ENCODE peak calls at places on chromosomes 4 and X, in six cellular contexts. G is mammary epithelial cell, H is A673, B is H1, Y is A549, R is RWPE2. J is an unnamed sample.

GRCh38 chrX:43973249-43973672 is at the start of gene NDP:
- DNase-seq in H (peak), G (no peak), Y (no peak), B (no peak), R (no peak), J (peak)

GRCh38 chrX:104833401-104833800 is 267.4 kb downstream of the IL1RAPL2 start:
- DNase-seq in R (no peak), B (no peak), H (no peak), G (no peak), Y (no peak), J (no peak)

GRCh38 chr4:126794363-126794762 is 838.4 kb upstream of the INTU start:
- DNase-seq in G (peak), B (no peak), R (no peak), Y (no peak), H (no peak), J (no peak)

GRCh38 chr4:150001815-150002214 is 76.4 kb upstream of the DCLK2 start:
- DNase-seq in Y (no peak), B (no peak), R (no peak), G (peak), H (no peak), J (no peak)

GRCh38 chr4:6689506-6689960 is 4.1 kb upstream of the S100P start:
- DNase-seq in R (no peak), G (no peak), Y (no peak), B (peak), H (no peak), J (no peak)

GRCh38 chr4:185395255-185395955 is at the start of gene LRP2BP:
- DNase-seq in H (no peak), B (no peak), Y (no peak), R (no peak), G (peak), J (no peak)

GRCh38 chr4:5370286-5370685 is 319.0 kb downstream of the STK32B start:
- DNase-seq in H (no peak), R (no peak), Y (peak), G (peak), B (no peak), J (no peak)

GRCh38 chr4:41504167-41504566 is 33.8 kb upstream of the LIMCH1 start:
- DNase-seq in G (no peak), B (no peak), R (no peak), H (no peak), Y (no peak), J (no peak)

GRCh38 chrX:118839334-118839958 is 15.8 kb downstream of the ZCCHC12 start:
- DNase-seq in G (peak), B (peak), R (no peak), H (peak), Y (peak), J (peak)

GRCh38 chrX:15570145-15570544 is 30.6 kb downstream of the ACE2 start:
- DNase-seq in B (no peak), H (no peak), Y (no peak), G (no peak), R (no peak), J (no peak)
- TF ChIP-seq CTCF in B (no peak), H (no peak), Y (no peak), G (no peak), R (no peak), J (no peak)

GRCh38 chrX:25034889-25035288 is 19.1 kb upstream of the ARX start:
- DNase-seq in H (no peak), B (no peak), Y (no peak), G (no peak), R (no peak), J (no peak)
- TF ChIP-seq CTCF in H (peak), B (peak), Y (no peak), G (no peak), R (no peak), J (no peak)

DNA sequence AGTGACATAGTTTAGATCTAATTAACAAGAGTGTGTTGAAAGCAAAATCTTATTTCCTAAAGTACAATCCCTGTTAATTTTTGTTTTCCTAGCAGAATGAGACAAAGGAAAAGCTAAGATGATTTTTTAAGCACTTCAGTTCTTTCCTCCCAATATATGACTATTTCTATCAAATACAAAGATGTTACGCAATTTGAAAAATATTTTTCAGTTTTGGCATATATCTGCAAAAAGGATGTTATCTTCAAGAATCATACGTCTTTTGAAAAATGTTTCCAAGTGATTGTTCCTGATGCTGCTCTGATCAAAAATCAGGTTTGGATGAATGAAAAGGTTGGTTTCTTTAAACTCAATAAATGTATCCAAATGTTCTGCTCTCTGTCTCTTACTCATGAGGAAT is 486.7 kb upstream of the CPEB2 start:
- DNase-seq in R (no peak), Y (no peak), B (no peak), G (no peak), H (no peak), J (no peak)
- TF ChIP-seq CTCF in R (no peak), Y (no peak), B (no peak), G (no peak), H (no peak), J (no peak)

DNA sequence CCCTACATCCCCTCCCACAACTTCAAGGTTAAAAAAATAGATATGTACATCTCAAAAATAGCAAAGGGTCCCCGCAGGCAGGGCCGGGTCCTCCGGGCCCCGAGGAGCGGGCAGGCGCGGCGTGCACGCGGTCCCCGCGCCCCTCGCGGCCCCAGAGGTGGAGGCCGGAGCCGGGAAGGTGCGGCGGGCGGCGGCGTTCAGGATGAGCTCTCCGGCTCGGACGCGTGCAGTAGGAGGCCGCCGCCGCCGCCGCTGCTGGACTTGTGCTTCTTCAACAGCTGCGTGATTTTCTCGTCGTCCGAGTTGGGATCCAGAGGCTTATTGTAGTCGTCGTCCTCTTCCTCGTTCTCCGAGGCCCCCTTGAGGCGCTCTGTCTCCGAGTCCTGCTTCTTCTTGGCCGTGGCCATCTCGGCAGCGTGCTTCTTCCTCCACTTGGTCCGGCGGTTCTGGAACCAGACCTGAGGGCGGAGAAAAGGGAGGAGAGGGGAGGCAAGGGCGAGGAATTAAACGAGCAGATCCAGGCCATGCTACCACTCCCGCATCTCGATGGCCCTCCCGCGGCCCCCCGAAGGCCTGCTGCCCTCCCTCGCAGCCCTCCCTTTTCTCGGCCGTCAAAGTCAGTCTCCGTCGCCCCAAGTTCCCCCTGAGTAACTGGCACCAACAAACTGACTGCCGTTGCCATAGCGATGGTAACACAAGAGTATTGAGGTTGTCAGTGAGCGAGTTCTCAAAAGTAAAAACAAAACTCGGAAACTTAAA is 5.8 kb downstream of the NKX6-1 start:
- DNase-seq in Y (no peak), B (peak), R (no peak), G (no peak), H (no peak), J (peak)
- TF ChIP-seq CTCF in Y (no peak), B (no peak), R (no peak), G (no peak), H (no peak), J (peak)

DNA sequence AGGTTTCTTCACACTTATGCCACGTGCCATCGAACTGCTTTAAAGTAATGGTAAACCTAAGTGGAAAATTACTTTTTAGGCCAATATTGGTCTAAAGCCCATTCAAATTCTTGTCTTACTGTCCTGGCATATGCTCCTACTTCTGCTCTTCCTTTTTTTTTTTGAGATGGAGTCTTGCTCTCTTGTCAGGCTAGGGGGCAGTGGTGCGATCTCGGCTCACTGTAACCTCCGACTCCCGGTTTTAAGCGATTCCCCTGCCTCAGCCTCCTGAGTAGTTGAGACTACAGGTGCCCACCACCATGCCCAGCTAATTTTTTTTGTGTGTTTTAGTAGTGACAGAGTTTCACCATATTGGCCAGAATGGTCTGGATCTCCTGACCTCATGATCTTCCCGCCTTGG is 129.0 kb upstream of the TECRL start:
- DNase-seq in Y (no peak), B (peak), H (peak), G (no peak), R (no peak), J (peak)
- TF ChIP-seq CTCF in Y (no peak), B (peak), H (peak), G (no peak), R (no peak), J (peak)

GRCh38 chr4:2168469-2169319 is 73.2 kb downstream of the HAUS3 start:
- DNase-seq in R (no peak), B (no peak), Y (no peak), H (no peak), G (peak), J (no peak)
- TF ChIP-seq CTCF in R (peak), B (no peak), Y (no peak), H (no peak), G (peak), J (no peak)

GRCh38 chrX:15055146-15055930 is 182.1 kb downstream of the MOSPD2 start:
- DNase-seq in Y (no peak), R (no peak), G (peak), H (no peak), B (no peak), J (no peak)

GRCh38 chrX:15056044-15056443 is 182.8 kb downstream of the MOSPD2 start:
- DNase-seq in H (no peak), R (no peak), Y (no peak), G (peak), B (no peak), J (no peak)

GRCh38 chrX:15050395-15050794 is 177.2 kb downstream of the MOSPD2 start:
- DNase-seq in R (no peak), G (no peak), Y (no peak), H (no peak), B (no peak), J (no peak)
- TF ChIP-seq CTCF in R (no peak), G (peak), Y (no peak), H (peak), B (no peak), J (no peak)

GRCh38 chr4:159444668-159445067 is 341.8 kb downstream of the RAPGEF2 start:
- DNase-seq in G (peak), H (peak), R (no peak), B (no peak), Y (no peak), J (no peak)
- TF ChIP-seq CTCF in G (peak), H (peak), R (peak), B (no peak), Y (no peak), J (no peak)

DNA sequence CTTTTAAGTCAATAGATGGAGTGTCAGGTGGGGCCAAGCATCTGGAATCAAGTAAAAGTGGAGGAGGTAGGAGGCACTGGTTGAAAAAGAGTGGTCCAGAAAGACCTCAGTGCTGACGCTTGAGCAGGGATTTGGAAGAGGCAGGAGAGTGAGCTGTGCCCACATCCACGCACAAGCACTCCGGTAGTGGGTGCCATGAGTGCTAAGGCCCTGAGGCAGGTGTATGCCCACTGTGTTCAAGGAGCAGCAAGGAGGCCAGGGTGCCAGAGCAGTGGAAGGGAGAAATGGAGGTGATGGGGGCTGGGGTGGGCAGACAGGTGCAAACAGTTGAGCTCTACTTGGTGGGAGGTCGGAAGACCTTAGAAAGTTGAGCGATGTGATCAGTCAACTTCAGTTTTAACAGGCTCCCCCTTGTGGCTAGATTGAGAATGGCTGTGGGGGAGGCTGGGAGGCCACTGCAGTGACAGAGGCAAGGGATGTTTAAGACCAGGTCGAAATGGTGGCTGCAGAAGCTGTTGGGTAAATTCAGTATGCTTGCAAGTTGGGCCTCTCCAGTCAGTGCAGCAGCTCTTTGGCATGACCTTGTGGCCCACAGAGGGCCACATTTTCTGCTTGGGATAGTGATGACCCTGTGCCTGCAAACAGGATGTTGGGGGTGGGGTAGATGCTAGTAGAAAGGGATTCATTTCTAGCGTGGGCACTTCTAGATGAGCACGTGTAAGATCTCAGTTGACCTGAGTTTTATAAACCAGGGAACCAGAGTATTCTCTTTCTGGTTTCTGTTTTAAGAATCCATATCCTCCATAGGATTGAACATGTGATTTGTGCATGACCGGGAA is 12.7 kb downstream of the TKTL1 start:
- DNase-seq in B (peak), H (peak), Y (peak), G (peak), R (no peak), J (peak)
- TF ChIP-seq CTCF in B (peak), H (peak), Y (peak), G (peak), R (peak), J (peak)

J was measured in glutamatergic neuron.